ENCODE peak calls at places on chromosomes 16 and 17, in ten cellular contexts. One of them, this sample, is unnamed.

GRCh38 chr16:48932216-48932855 is 322.4 kb upstream of the N4BP1 start:
- DNase-seq in NCI-H345: no peak
- DNase-seq in AG09319: no peak
- DNase-seq in A549: no peak
- DNase-seq in heart right ventricle: no peak
- DNase-seq in NCI-H446: no peak
- DNase-seq in heart left ventricle: no peak
- DNase-seq in NCI-H460: no peak
- DNase-seq in activated CD4-positive, alpha-beta T cell treated with anti-CD3 and anti-CD28 coated beads for 1 hour: no peak
- DNase-seq in activated T-helper 2 cell treated with anti-CD3 and anti-CD28 coated beads, Interferon-gamma antibody, Interleukin-2, Interleukin-4, amounts not matched to agents 10 μg/mL and 5 μg/mL and 100 μg/mL, durations not matched to agents 14 hours and 24 hours and 36 hours: no peak
- DNase-seq in this sample: no peak

GRCh38 chr17:73453090-73453489 is 141.3 kb upstream of the CDC42EP4 start:
- DNase-seq in A549: no peak
- DNase-seq in NCI-H460: no peak
- DNase-seq in NCI-H446: no peak
- DNase-seq in activated CD4-positive, alpha-beta T cell treated with anti-CD3 and anti-CD28 coated beads for 1 hour: no peak
- DNase-seq in heart right ventricle: no peak
- DNase-seq in AG09319: no peak
- DNase-seq in heart left ventricle: no peak
- DNase-seq in NCI-H345: no peak
- DNase-seq in activated T-helper 2 cell treated with anti-CD3 and anti-CD28 coated beads, Interferon-gamma antibody, Interleukin-2, Interleukin-4, amounts not matched to agents 10 μg/mL and 5 μg/mL and 100 μg/mL, durations not matched to agents 14 hours and 24 hours and 36 hours: no peak
- DNase-seq in this sample: no peak

GRCh38 chr16:680967-681745 is 946 bp downstream of the STUB1 start:
- DNase-seq in AG09319: no peak
- DNase-seq in NCI-H460: no peak
- DNase-seq in NCI-H446: peak; percentile 56
- DNase-seq in A549: peak; percentile 69
- DNase-seq in activated T-helper 2 cell treated with anti-CD3 and anti-CD28 coated beads, Interferon-gamma antibody, Interleukin-2, Interleukin-4, amounts not matched to agents 10 μg/mL and 5 μg/mL and 100 μg/mL, durations not matched to agents 14 hours and 24 hours and 36 hours: no peak
- DNase-seq in heart left ventricle: peak; percentile 68
- DNase-seq in heart right ventricle: no peak
- DNase-seq in NCI-H345: no peak
- DNase-seq in activated CD4-positive, alpha-beta T cell treated with anti-CD3 and anti-CD28 coated beads for 1 hour: no peak
- DNase-seq in this sample: no peak

GRCh38 chr17:77735341-77736206 is 222.9 kb upstream of the TNRC6C start:
- DNase-seq in NCI-H345: peak; percentile 92
- DNase-seq in NCI-H446: peak; percentile 43
- DNase-seq in heart left ventricle: peak; percentile 74
- DNase-seq in AG09319: peak; percentile 27
- DNase-seq in heart right ventricle: peak; percentile 78
- DNase-seq in NCI-H460: no peak
- DNase-seq in A549: no peak
- DNase-seq in activated CD4-positive, alpha-beta T cell treated with anti-CD3 and anti-CD28 coated beads for 1 hour: no peak
- DNase-seq in activated T-helper 2 cell treated with anti-CD3 and anti-CD28 coated beads, Interferon-gamma antibody, Interleukin-2, Interleukin-4, amounts not matched to agents 10 μg/mL and 5 μg/mL and 100 μg/mL, durations not matched to agents 14 hours and 24 hours and 36 hours: no peak
- DNase-seq in this sample: no peak

GRCh38 chr17:6492892-6493674 is 48.8 kb downstream of the PIMREG start:
- DNase-seq in NCI-H446: no peak
- DNase-seq in heart right ventricle: no peak
- DNase-seq in A549: peak; percentile 41
- DNase-seq in activated T-helper 2 cell treated with anti-CD3 and anti-CD28 coated beads, Interferon-gamma antibody, Interleukin-2, Interleukin-4, amounts not matched to agents 10 μg/mL and 5 μg/mL and 100 μg/mL, durations not matched to agents 14 hours and 24 hours and 36 hours: no peak
- DNase-seq in activated CD4-positive, alpha-beta T cell treated with anti-CD3 and anti-CD28 coated beads for 1 hour: no peak
- DNase-seq in NCI-H345: no peak
- DNase-seq in NCI-H460: no peak
- DNase-seq in heart left ventricle: no peak
- DNase-seq in AG09319: no peak
- DNase-seq in this sample: no peak

GRCh38 chr17:1001640-1002411 is 4.9 kb downstream of the TIMM22 start:
- DNase-seq in NCI-H446: no peak
- DNase-seq in A549: no peak
- DNase-seq in AG09319: no peak
- DNase-seq in NCI-H460: no peak
- DNase-seq in heart left ventricle: peak; percentile 66
- DNase-seq in NCI-H345: no peak
- DNase-seq in activated T-helper 2 cell treated with anti-CD3 and anti-CD28 coated beads, Interferon-gamma antibody, Interleukin-2, Interleukin-4, amounts not matched to agents 10 μg/mL and 5 μg/mL and 100 μg/mL, durations not matched to agents 14 hours and 24 hours and 36 hours: no peak
- DNase-seq in activated CD4-positive, alpha-beta T cell treated with anti-CD3 and anti-CD28 coated beads for 1 hour: no peak
- DNase-seq in heart right ventricle: no peak
- DNase-seq in this sample: no peak

GRCh38 chr16:53839150-53839549 is 135.2 kb downstream of the FTO start:
- DNase-seq in AG09319: no peak
- DNase-seq in heart right ventricle: no peak
- DNase-seq in heart left ventricle: no peak
- DNase-seq in NCI-H460: no peak
- DNase-seq in NCI-H446: no peak
- DNase-seq in A549: no peak
- DNase-seq in activated CD4-positive, alpha-beta T cell treated with anti-CD3 and anti-CD28 coated beads for 1 hour: no peak
- DNase-seq in NCI-H345: peak; percentile 40
- DNase-seq in activated T-helper 2 cell treated with anti-CD3 and anti-CD28 coated beads, Interferon-gamma antibody, Interleukin-2, Interleukin-4, amounts not matched to agents 10 μg/mL and 5 μg/mL and 100 μg/mL, durations not matched to agents 14 hours and 24 hours and 36 hours: no peak
- DNase-seq in this sample: peak; percentile 33

GRCh38 chr17:66737524-66737923 is 97.4 kb upstream of the CACNG5 start:
- DNase-seq in heart left ventricle: peak; percentile 61
- DNase-seq in activated T-helper 2 cell treated with anti-CD3 and anti-CD28 coated beads, Interferon-gamma antibody, Interleukin-2, Interleukin-4, amounts not matched to agents 10 μg/mL and 5 μg/mL and 100 μg/mL, durations not matched to agents 14 hours and 24 hours and 36 hours: no peak
- DNase-seq in heart right ventricle: peak; percentile 46
- DNase-seq in NCI-H460: no peak
- DNase-seq in NCI-H345: no peak
- DNase-seq in NCI-H446: no peak
- DNase-seq in A549: no peak
- DNase-seq in activated CD4-positive, alpha-beta T cell treated with anti-CD3 and anti-CD28 coated beads for 1 hour: no peak
- DNase-seq in AG09319: peak; percentile 35
- DNase-seq in this sample: no peak

GRCh38 chr17:46865100-46865499 is 13.7 kb downstream of the WNT9B start:
- DNase-seq in heart left ventricle: no peak
- DNase-seq in heart right ventricle: no peak
- DNase-seq in NCI-H345: no peak
- DNase-seq in A549: no peak
- DNase-seq in activated CD4-positive, alpha-beta T cell treated with anti-CD3 and anti-CD28 coated beads for 1 hour: no peak
- DNase-seq in NCI-H460: no peak
- DNase-seq in NCI-H446: no peak
- DNase-seq in activated T-helper 2 cell treated with anti-CD3 and anti-CD28 coated beads, Interferon-gamma antibody, Interleukin-2, Interleukin-4, amounts not matched to agents 10 μg/mL and 5 μg/mL and 100 μg/mL, durations not matched to agents 14 hours and 24 hours and 36 hours: no peak
- DNase-seq in AG09319: no peak
- DNase-seq in this sample: no peak

GRCh38 chr16:88303890-88304819 is 78.6 kb upstream of the ZNF469 start:
- DNase-seq in NCI-H460: no peak
- DNase-seq in activated CD4-positive, alpha-beta T cell treated with anti-CD3 and anti-CD28 coated beads for 1 hour: no peak
- DNase-seq in NCI-H345: no peak
- DNase-seq in heart right ventricle: no peak
- DNase-seq in AG09319: peak; percentile 81
- DNase-seq in heart left ventricle: peak; percentile 50
- DNase-seq in A549: no peak
- DNase-seq in activated T-helper 2 cell treated with anti-CD3 and anti-CD28 coated beads, Interferon-gamma antibody, Interleukin-2, Interleukin-4, amounts not matched to agents 10 μg/mL and 5 μg/mL and 100 μg/mL, durations not matched to agents 14 hours and 24 hours and 36 hours: no peak
- DNase-seq in NCI-H446: no peak
- DNase-seq in this sample: no peak